ENCODE peak calls at places on chromosomes 12 and 14, in eight cellular contexts. K, D, X, P, F, E, B and Z are unnamed samples.

GRCh38 chr12:52151859-52152783 is 39.7 kb downstream of the KRT80 start:
- DNase-seq in F (peak; percentile 70), B (peak; percentile 61), E (peak; percentile 41), D (peak; percentile 60), P (peak; percentile 64), X (peak; percentile 64), K (peak; percentile 62), Z (peak; percentile 55)

GRCh38 chr12:30913323-30913722 is 13.2 kb upstream of the TSPAN11 start:
- DNase-seq in K (no peak), X (no peak), F (no peak), E (no peak), P (no peak), D (no peak), B (no peak), Z (no peak)

GRCh38 chr14:78633747-78634146 is 463.6 kb downstream of the NRXN3 start:
- DNase-seq in D (no peak), P (no peak), X (no peak), B (no peak), E (no peak), F (no peak), K (no peak), Z (no peak)

GRCh38 chr12:15956010-15956409 is 44.9 kb downstream of the DERA start:
- DNase-seq in K (no peak), E (no peak), B (no peak), F (no peak), D (no peak), X (no peak), P (no peak), Z (no peak)

GRCh38 chr12:89737000-89737399 is 28.4 kb upstream of the ATP2B1 start:
- DNase-seq in P (no peak), E (no peak), F (no peak), K (no peak), D (no peak), B (no peak), X (no peak), Z (no peak)

GRCh38 chr14:77761205-77761931 is 412 bp upstream of the SNW1 start:
- DNase-seq in D (no peak), E (peak; percentile 36), F (peak; percentile 31), B (peak; percentile 36), K (no peak), P (no peak), X (peak; percentile 50), Z (no peak)

GRCh38 chr12:2333516-2333915 is 280.7 kb downstream of the CACNA1C start:
- DNase-seq in D (no peak), X (no peak), F (no peak), K (no peak), B (no peak), E (no peak), P (no peak), Z (no peak)

GRCh38 chr12:104604070-104604994 is 147.6 kb downstream of the CHST11 start:
- DNase-seq in P (peak; percentile 17), F (peak; percentile 77), K (peak; percentile 4), X (peak; percentile 98), D (peak; percentile 16), E (peak; percentile 96), B (peak; percentile 67), Z (peak; percentile 94)

GRCh38 chr12:2251485-2252179 is 198.8 kb downstream of the CACNA1C start:
- DNase-seq in K (no peak), X (no peak), D (no peak), B (no peak), E (peak; percentile 61), F (no peak), P (no peak), Z (peak; percentile 20)

GRCh38 chr12:29807125-29807524 is 23.4 kb upstream of the TMTC1 start:
- DNase-seq in F (no peak), K (no peak), E (peak; percentile 74), P (no peak), X (peak; percentile 3), B (no peak), D (no peak), Z (peak; percentile 52)

GRCh38 chr12:880656-881055 is 68.8 kb downstream of the RAD52 start:
- DNase-seq in D (no peak), E (no peak), B (no peak), F (no peak), K (no peak), P (no peak), X (no peak), Z (no peak)

GRCh38 chr12:13595536-13596450 is 385.6 kb downstream of the GRIN2B start:
- DNase-seq in F (no peak), D (no peak), K (no peak), X (no peak), P (no peak), B (no peak), E (no peak), Z (no peak)

GRCh38 chr14:60553855-60554254 is 44.9 kb downstream of the SIX6 start:
- DNase-seq in E (no peak), D (no peak), P (no peak), B (no peak), F (no peak), K (no peak), X (no peak), Z (no peak)

GRCh38 chr14:89227490-89227834 is 189.6 kb downstream of the FOXN3 start:
- DNase-seq in P (no peak), B (no peak), F (no peak), X (no peak), E (no peak), D (no peak), K (no peak), Z (peak; percentile 47)

GRCh38 chr12:124800506-124800905 is 63.2 kb downstream of the SCARB1 start:
- DNase-seq in X (no peak), F (no peak), D (no peak), K (no peak), P (no peak), B (no peak), E (no peak), Z (no peak)

GRCh38 chr12:108047130-108047550 is 81.9 kb upstream of the WSCD2 start:
- DNase-seq in K (no peak), E (no peak), F (no peak), X (no peak), P (no peak), D (no peak), B (no peak), Z (no peak)

GRCh38 chr14:25953532-25954144 is 644.2 kb downstream of the NOVA1 start:
- DNase-seq in B (no peak), P (no peak), K (no peak), X (no peak), F (no peak), E (no peak), D (no peak), Z (peak; percentile 87)

GRCh38 chr12:108360487-108360886 is 21.4 kb upstream of the CMKLR1 start:
- DNase-seq in X (peak; percentile 23), E (no peak), B (no peak), P (no peak), K (no peak), D (no peak), F (no peak), Z (peak; percentile 76)